ENCODE peak calls at places on chromosomes 1 and 21, in nine cellular contexts. J is transverse colon, E is heart left ventricle, L is IMR-90, O is HCT116, N is ovary, X is Peyer's patch, R is A549, V is body of pancreas. S is an unnamed sample. For H3K4me1, the result is how much of the 10 kb centered on the place peaks cover.

GRCh38 chr21:32206631-32207030 is 72.2 kb downstream of the MIS18A start:
- DNase-seq in V (no peak), O (no peak), N (no peak), E (no peak), X (no peak), R (no peak), L (no peak), J (no peak), S (no peak)

GRCh38 chr1:215160351-215160750 is 77.8 kb downstream of the KCNK2 start:
- DNase-seq in L (peak), E (no peak), V (no peak), J (no peak), X (no peak), O (no peak), R (no peak), N (no peak), S (no peak)

GRCh38 chr1:20448626-20449215 is 37.3 kb downstream of the CAMK2N1 start:
- DNase-seq in V (no peak), J (no peak), O (no peak), R (no peak), N (no peak), E (no peak), X (no peak), L (no peak), S (no peak)

GRCh38 chr1:220528679-220529529 is 968 bp downstream of the MARK1 start:
- DNase-seq in O (no peak), E (no peak), N (peak), V (no peak), L (no peak), X (no peak), R (no peak), J (peak), S (peak)

GRCh38 chr1:225470691-225471452 is 43.0 kb upstream of the LBR start:
- DNase-seq in N (peak), R (no peak), V (peak), L (no peak), O (no peak), X (no peak), E (no peak), J (no peak), S (no peak)

GRCh38 chr21:43917515-43918384 is 52.7 kb downstream of the AGPAT3 start:
- DNase-seq in E (no peak), V (no peak), L (no peak), N (no peak), X (no peak), J (peak), R (no peak), O (peak), S (no peak)

GRCh38 chr1:113930499-113931161 is 1.5 kb downstream of the HIPK1 start:
- DNase-seq in L (peak), O (no peak), E (no peak), N (no peak), V (peak), R (peak), J (peak), X (peak), S (no peak)

GRCh38 chr21:32705139-32705538 is 22.7 kb downstream of the SYNJ1 start:
- DNase-seq in N (no peak), E (no peak), L (peak), V (no peak), O (no peak), X (no peak), R (no peak), J (no peak), S (no peak)

GRCh38 chr1:43604192-43604591 is 45.8 kb upstream of the KDM4A start:
- DNase-seq in V (no peak), E (no peak), L (no peak), R (no peak), J (no peak), O (no peak), X (no peak), N (no peak), S (no peak)

GRCh38 chr1:115302390-115302961 is 35.6 kb downstream of the NGF start:
- DNase-seq in V (no peak), E (peak), X (no peak), R (no peak), N (peak), J (no peak), L (peak), O (no peak), S (no peak)

GRCh38 chr1:159941139-159941866 is 4.1 kb downstream of the IGSF9 start:
- DNase-seq in O (no peak), N (no peak), J (no peak), X (no peak), E (no peak), L (no peak), R (no peak), V (no peak), S (no peak)

GRCh38 chr21:46667735-46668380 is 32.4 kb downstream of the PRMT2 start:
- DNase-seq in L (peak), E (no peak), N (no peak), X (no peak), R (no peak), V (no peak), J (no peak), O (no peak), S (no peak)

GRCh38 chr1:109667452-109668122 is at the start of gene GSTM2:
- DNase-seq in R (no peak), J (peak), V (peak), X (peak), N (peak), O (no peak), E (peak), L (peak), S (peak)

GRCh38 chr1:208681878-208682663 is 437.9 kb upstream of the PLXNA2 start:
- DNase-seq in V (no peak), X (no peak), E (no peak), J (no peak), O (no peak), R (no peak), L (no peak), N (no peak), S (no peak)

GRCh38 chr21:45408271-45408791 is 3.4 kb downstream of the COL18A1 start:
- DNase-seq in J (no peak), V (no peak), L (no peak), E (peak), X (no peak), R (no peak), O (no peak), N (no peak), S (no peak)

GRCh38 chr1:111990878-111991760 is 1.7 kb upstream of the KCND3 start:
- DNase-seq in E (peak), O (peak), V (peak), X (no peak), L (no peak), R (peak), J (peak), N (no peak), S (peak)

GRCh38 chr21:46665566-46665965 is 30.1 kb downstream of the PRMT2 start:
- DNase-seq in E (no peak), N (no peak), J (no peak), X (no peak), L (no peak), V (no peak), O (no peak), R (no peak), S (no peak)

GRCh38 chr1:18299441-18300338 is 181.0 kb upstream of the KLHDC7A start:
- DNase-seq in O (peak), N (no peak), E (no peak), V (peak), X (no peak), R (peak), L (no peak), J (no peak), S (no peak)

GRCh38 chr1:167926486-167926997 is 9.9 kb upstream of the DCAF6 start:
- DNase-seq in V (no peak), N (no peak), L (no peak), R (peak), X (no peak), E (no peak), O (no peak), J (peak), S (no peak)

GRCh38 chr21:39805983-39806382 is 61.0 kb downstream of the IGSF5 start:
- DNase-seq in R (no peak), E (no peak), L (no peak), N (no peak), V (no peak), O (no peak), X (no peak), J (no peak), S (no peak)

GRCh38 chr1:164591858-164592257 is 32.9 kb downstream of the PBX1 start:
- DNase-seq in X (no peak), V (no peak), J (no peak), O (no peak), L (peak), N (no peak), R (no peak), E (no peak), S (no peak)

GRCh38 chr1:6986281-6986680 is 201.0 kb downstream of the CAMTA1 start:
- DNase-seq in L (no peak), V (no peak), R (no peak), J (no peak), E (no peak), N (no peak), X (no peak), O (no peak), S (no peak)

GRCh38 chr1:214135886-214136285 is 145.1 kb upstream of the SMYD2 start:
- DNase-seq in J (no peak), R (no peak), V (no peak), X (no peak), E (no peak), N (no peak), O (no peak), L (no peak), S (no peak)

GRCh38 chr1:241269116-241269515 is 87.9 kb downstream of the RGS7 start:
- DNase-seq in L (no peak), E (no peak), O (no peak), X (no peak), J (no peak), N (no peak), V (peak), R (peak), S (no peak)

GRCh38 chr1:169184812-169185211 is 78.3 kb downstream of the ATP1B1 start:
- DNase-seq in X (no peak), R (no peak), E (no peak), V (no peak), J (no peak), N (no peak), L (no peak), O (no peak), S (no peak)

GRCh38 chr1:90411155-90411554 is 305.9 kb downstream of the BARHL2 start:
- DNase-seq in E (no peak), J (no peak), L (no peak), V (no peak), X (no peak), R (no peak), O (no peak), N (no peak), S (no peak)

GRCh38 chr1:94926365-94926914 is 470 bp downstream of the CNN3 start:
- DNase-seq in X (peak), O (no peak), N (peak), J (peak), V (peak), L (peak), E (peak), R (peak), S (peak)

GRCh38 chr1:17588048-17588781 is 48.7 kb downstream of the ARHGEF10L start:
- DNase-seq in V (peak), L (peak), X (no peak), E (peak), O (no peak), R (no peak), N (no peak), J (peak), S (no peak)

GRCh38 chr1:27966402-27967105 is 6.8 kb downstream of the XKR8 start:
- DNase-seq in L (no peak), O (peak), E (no peak), X (no peak), N (no peak), R (no peak), V (no peak), J (no peak), S (no peak)

GRCh38 chr1:219580019-219580676 is 32.8 kb downstream of the ZC3H11B start:
- DNase-seq in N (no peak), E (no peak), J (no peak), O (no peak), X (no peak), V (no peak), R (no peak), L (peak), S (no peak)

GRCh38 chr1:4693316-4693715 is 38.9 kb downstream of the AJAP1 start:
- DNase-seq in L (no peak), J (no peak), R (no peak), X (no peak), E (no peak), O (no peak), V (no peak), N (no peak), S (no peak)

GRCh38 chr1:18949689-18950414 is 6.6 kb downstream of the IFFO2 start:
- DNase-seq in R (no peak), E (no peak), J (no peak), L (peak), N (no peak), X (no peak), V (no peak), O (no peak), S (peak)

GRCh38 chr21:46424621-46425020 is 34.1 kb upstream of the DIP2A start:
- DNase-seq in O (no peak), E (no peak), R (no peak), V (no peak), N (no peak), X (peak), J (no peak), L (no peak), S (no peak)

DNA sequence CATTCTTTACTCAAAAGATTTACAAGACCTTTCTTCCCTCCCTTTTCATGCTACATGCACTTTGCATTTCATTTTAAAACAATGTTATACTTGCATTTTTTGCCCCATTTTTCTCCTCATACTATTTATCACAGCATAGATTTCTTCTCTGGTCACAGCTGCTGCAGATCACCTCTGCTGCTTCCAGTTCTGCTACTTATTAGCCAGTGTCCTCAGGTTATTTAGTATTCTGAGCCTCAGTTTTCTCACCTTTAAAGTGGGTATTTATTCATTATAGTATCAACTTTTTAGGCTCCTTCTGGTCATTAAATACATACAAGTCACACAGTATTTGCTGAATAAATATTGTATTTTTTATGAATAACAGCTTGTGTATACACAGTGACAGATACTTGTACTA is 85.2 kb upstream of the BCL10 start:
- DNase-seq in X (no peak), E (no peak), O (no peak), V (no peak), L (no peak), J (no peak), N (no peak), R (no peak), S (no peak)
- H3K4me1 ChIP-seq in X (under half), E (under half), O (under half), V (under half), L (under half), J (under half), N (under half), R (under half), S (under half)

GRCh38 chr1:202140833-202141232 is 3.7 kb downstream of the ARL8A start:
- DNase-seq in V (no peak), J (no peak), X (no peak), O (no peak), L (no peak), E (no peak), N (no peak), R (no peak), S (no peak)

GRCh38 chr1:202143768-202144509 is 598 bp downstream of the ARL8A start:
- DNase-seq in E (peak), L (no peak), V (peak), O (no peak), R (peak), J (peak), X (peak), N (no peak), S (no peak)

GRCh38 chr1:202145325-202146140 is 996 bp upstream of the ARL8A start:
- DNase-seq in R (no peak), O (no peak), E (peak), L (no peak), J (no peak), N (no peak), X (peak), V (no peak), S (no peak)

GRCh38 chr1:202144510-202145324 is at the start of gene ARL8A:
- DNase-seq in N (peak), L (peak), R (peak), J (peak), O (no peak), X (peak), V (peak), E (peak), S (no peak)

DNA sequence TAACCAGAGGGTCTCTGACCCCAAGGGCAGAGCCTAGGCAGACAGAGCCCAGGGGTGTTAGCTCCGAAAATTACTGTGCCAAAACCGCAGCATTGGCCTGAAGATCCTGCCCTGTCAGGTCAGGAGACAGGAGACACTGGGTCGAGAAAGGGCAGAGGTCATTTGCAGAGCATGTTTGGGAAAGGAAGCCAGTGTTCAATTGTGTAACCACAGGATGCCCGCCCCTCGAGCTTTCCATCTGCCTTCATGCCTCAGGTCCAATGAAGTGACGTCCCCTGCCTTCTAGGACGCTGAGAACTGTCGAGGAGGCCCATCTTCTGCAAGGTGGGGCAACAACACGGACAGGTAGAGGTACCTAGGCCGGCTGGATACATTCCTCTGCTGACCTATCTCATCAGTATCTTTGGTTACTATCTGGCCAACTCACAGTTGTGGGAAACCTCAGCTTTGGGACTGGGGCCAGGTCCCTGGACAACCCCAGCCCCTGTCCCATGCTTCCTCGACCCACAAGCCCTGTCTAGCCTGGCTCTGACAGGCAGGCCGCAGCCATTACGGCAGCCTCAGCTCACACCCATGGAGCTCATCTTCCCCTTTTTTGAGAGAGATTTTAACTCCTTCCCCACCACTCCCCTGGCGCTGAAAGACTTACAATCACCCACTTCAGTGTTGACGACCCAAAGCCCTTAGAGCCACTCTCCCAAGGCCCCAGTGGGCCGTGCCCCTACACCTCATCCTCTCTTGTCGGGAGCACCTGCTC is 1.3 kb downstream of the ARL8A start:
- DNase-seq in L (no peak), V (no peak), J (peak), E (no peak), O (no peak), N (no peak), X (peak), R (peak), S (no peak)
- TF ChIP-seq POLR2A in L (no peak), V (peak), J (no peak), E (no peak), O (no peak), N (no peak), X (no peak), R (peak), S (no peak)

GRCh38 chr1:178908358-178908757 is 37.5 kb upstream of the ANGPTL1 start:
- DNase-seq in L (peak), E (no peak), R (no peak), J (no peak), V (no peak), O (no peak), N (no peak), X (no peak), S (no peak)
- H3K4me1 ChIP-seq in L (under half), E (under half), R (under half), J (under half), V (under half), O (under half), N (under half), X (under half), S (under half)

GRCh38 chr1:39026051-39026946 is at the start of gene NDUFS5:
- DNase-seq in X (peak), L (peak), J (peak), V (peak), R (peak), O (peak), N (peak), E (peak), S (peak)
- TF ChIP-seq POLR2A in X (peak), L (peak), J (peak), V (peak), R (peak), O (no peak), N (peak), E (peak), S (peak)

DNA sequence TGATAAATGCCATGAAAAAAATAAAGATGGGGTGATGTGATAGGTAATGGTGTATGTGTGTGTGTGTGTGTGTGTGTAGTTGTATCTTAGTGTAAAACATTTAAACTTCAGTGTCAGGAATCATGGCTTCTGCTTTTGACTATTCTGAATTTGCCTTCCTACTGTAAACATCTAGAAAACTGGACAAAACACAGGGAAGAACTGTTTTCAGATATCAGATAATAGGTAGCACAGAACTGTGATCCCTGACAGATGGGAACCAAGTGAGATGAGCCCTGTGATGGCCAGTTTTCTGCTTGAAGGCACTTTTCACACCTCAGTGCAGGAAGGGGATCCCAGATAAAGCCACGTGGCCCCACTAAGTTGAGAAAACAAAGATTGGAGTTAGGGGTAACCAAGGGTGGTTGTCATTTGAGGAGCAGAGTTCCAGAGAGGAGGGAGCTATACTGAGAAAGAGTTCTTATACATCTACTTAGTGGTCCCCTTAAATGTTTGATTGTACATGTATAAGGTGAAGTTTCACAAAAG is 17.3 kb downstream of the DYRK1A start:
- DNase-seq in R (no peak), J (no peak), V (no peak), E (no peak), N (no peak), O (no peak), X (no peak), L (no peak), S (no peak)
- H3K4me1 ChIP-seq in R (under half), J (under half), V (half or more), E (under half), N (under half), O (under half), X (under half), L (under half), S (under half)

S was measured in adrenal gland.